ENCODE peak calls at places on chromosomes 2 and 18, in four cellular contexts. F, H, V and Y are unnamed samples.
A peak's percentile ranks its signal among the peaks of the same experiment; 100 is the strongest.

GRCh38 chr2:177243476-177243875 is 21.1 kb downstream of the NFE2L2 start:
- DNase-seq in F (no peak), H (no peak), V (no peak), Y (no peak)

GRCh38 chr18:22171839-22172582 is 2.6 kb downstream of the GATA6 start:
- DNase-seq in F (no peak), H (no peak), V (peak; percentile 16), Y (no peak)

GRCh38 chr2:32697156-32697555 is 69.3 kb downstream of the TTC27 start:
- DNase-seq in F (no peak), H (no peak), V (no peak), Y (no peak)

GRCh38 chr2:106095478-106096392 is 98.4 kb downstream of the UXS1 start:
- DNase-seq in F (no peak), H (no peak), V (no peak), Y (no peak)

GRCh38 chr18:60870261-60870966 is 462.8 kb upstream of the CDH20 start:
- DNase-seq in F (no peak), H (no peak), V (no peak), Y (no peak)

GRCh38 chr18:68915066-68915465 is 117.2 kb downstream of the CCDC102B start:
- DNase-seq in F (no peak), H (no peak), V (no peak), Y (no peak)

GRCh38 chr2:23449413-23449812 is 64.4 kb downstream of the KLHL29 start:
- DNase-seq in F (no peak), H (no peak), V (no peak), Y (no peak)

GRCh38 chr2:220893411-220893810 is 678.7 kb downstream of the EPHA4 start:
- DNase-seq in F (no peak), H (no peak), V (no peak), Y (peak; percentile 11)

GRCh38 chr2:152577611-152578010 is 139.7 kb downstream of the PRPF40A start:
- DNase-seq in F (no peak), H (no peak), V (no peak), Y (no peak)

GRCh38 chr2:69683170-69683971 is 39.8 kb upstream of the AAK1 start:
- DNase-seq in F (peak; percentile 38), H (peak; percentile 38), V (no peak), Y (no peak)

GRCh38 chr2:37851428-37851827 is 73.7 kb upstream of the RMDN2 start:
- DNase-seq in F (no peak), H (no peak), V (no peak), Y (no peak)

GRCh38 chr2:178962152-178962551 is 87.8 kb downstream of the CCDC141 start:
- DNase-seq in F (no peak), H (no peak), V (no peak), Y (no peak)

GRCh38 chr2:26681656-26682055 is 10.9 kb upstream of the KCNK3 start:
- DNase-seq in F (no peak), H (no peak), V (no peak), Y (no peak)

GRCh38 chr18:58144671-58145285 is 100.8 kb downstream of the NEDD4L start:
- DNase-seq in F (no peak), H (no peak), V (no peak), Y (no peak)

GRCh38 chr2:178767099-178768060 is 39.8 kb downstream of the TTN start:
- DNase-seq in F (no peak), H (no peak), V (no peak), Y (no peak)

GRCh38 chr2:102301867-102302362 is 9.4 kb upstream of the IL1RL1 start:
- DNase-seq in F (peak; percentile 23), H (no peak), V (peak; percentile 47), Y (peak; percentile 22)

GRCh38 chr2:3246406-3246805 is 131.2 kb downstream of the EIPR1 start:
- DNase-seq in F (no peak), H (no peak), V (no peak), Y (no peak)

GRCh38 chr2:240524963-240525718 is 32.6 kb downstream of the ANKMY1 start:
- DNase-seq in F (no peak), H (no peak), V (no peak), Y (no peak)

GRCh38 chr18:5600376-5601071 is 56.7 kb upstream of the EPB41L3 start:
- DNase-seq in F (no peak), H (peak; percentile 16), V (no peak), Y (peak; percentile 8)

GRCh38 chr2:101616411-101616810 is 81.1 kb upstream of the MAP4K4 start:
- DNase-seq in F (no peak), H (no peak), V (no peak), Y (no peak)

GRCh38 chr2:62479917-62480316 is 26.1 kb downstream of the TMEM17 start:
- DNase-seq in F (no peak), H (no peak), V (no peak), Y (no peak)

GRCh38 chr2:133422946-133423345 is 145.3 kb downstream of the NCKAP5 start:
- DNase-seq in F (no peak), H (no peak), V (no peak), Y (no peak)

GRCh38 chr18:48539406-48540328 is 836 bp downstream of the CTIF start:
- DNase-seq in F (peak; percentile 18), H (no peak), V (peak; percentile 53), Y (peak; percentile 17)

GRCh38 chr2:40371525-40372277 is 80.2 kb downstream of the SLC8A1 start:
- DNase-seq in F (no peak), H (no peak), V (peak; percentile 18), Y (peak; percentile 42)

GRCh38 chr2:219731173-219731572 is 103.7 kb downstream of the SLC4A3 start:
- DNase-seq in F (no peak), H (peak; percentile 24), V (no peak), Y (no peak)

GRCh38 chr2:240254337-240255164 is 114.1 kb upstream of the OTOS start:
- DNase-seq in F (no peak), H (no peak), V (no peak), Y (no peak)

GRCh38 chr2:134365356-134365755 is 111.5 kb downstream of the MGAT5 start:
- DNase-seq in F (peak; percentile 35), H (no peak), V (peak; percentile 24), Y (peak; percentile 15)

GRCh38 chr2:180359522-180360282 is 352.6 kb upstream of the CWC22 start:
- DNase-seq in F (no peak), H (no peak), V (no peak), Y (peak; percentile 12)

GRCh38 chr2:203900298-203900697 is 32.7 kb downstream of the CTLA4 start:
- DNase-seq in F (no peak), H (no peak), V (no peak), Y (no peak)

GRCh38 chr2:238913931-238914647 is 66.2 kb downstream of the TWIST2 start:
- DNase-seq in F (no peak), H (no peak), V (no peak), Y (no peak)

DNA sequence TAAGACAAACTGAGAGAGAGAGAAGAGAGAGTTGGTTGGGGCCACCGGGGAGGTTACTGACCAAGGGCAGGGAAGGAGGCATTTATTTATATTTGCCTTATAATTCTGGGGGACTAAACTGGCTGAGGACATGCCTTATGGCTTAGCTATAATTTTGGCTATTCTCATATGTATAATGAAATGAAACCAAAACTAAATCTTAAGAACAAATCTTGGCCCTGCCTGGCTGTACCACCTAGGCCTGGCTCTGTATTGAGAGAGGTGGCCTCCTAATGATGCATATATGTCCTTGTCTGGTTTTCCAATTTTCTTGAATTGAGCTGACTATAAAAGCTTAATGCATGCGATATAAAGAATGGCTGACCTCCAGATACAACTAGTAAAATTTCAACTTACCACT is 3.5 kb upstream of the PPP1CB start:
- DNase-seq in F (no peak), H (no peak), V (no peak), Y (no peak)
- TF ChIP-seq ELF4 in F (no peak), H (no peak), V (no peak), Y (no peak)

GRCh38 chr2:48415765-48416515 is 114.0 kb upstream of the STON1 start:
- DNase-seq in F (no peak), H (peak; percentile 88), V (no peak), Y (no peak)
- TF ChIP-seq ELF4 in F (no peak), H (peak; percentile 34), V (no peak), Y (no peak)

GRCh38 chr2:44550571-44550970 is 188.8 kb downstream of the CAMKMT start:
- DNase-seq in F (no peak), H (no peak), V (no peak), Y (no peak)
- TF ChIP-seq ELF4 in F (no peak), H (no peak), V (no peak), Y (no peak)

GRCh38 chr2:64846175-64846574 is 143.0 kb upstream of the SLC1A4 start:
- DNase-seq in F (no peak), H (no peak), V (no peak), Y (no peak)
- TF ChIP-seq ELF4 in F (no peak), H (no peak), V (no peak), Y (no peak)

DNA sequence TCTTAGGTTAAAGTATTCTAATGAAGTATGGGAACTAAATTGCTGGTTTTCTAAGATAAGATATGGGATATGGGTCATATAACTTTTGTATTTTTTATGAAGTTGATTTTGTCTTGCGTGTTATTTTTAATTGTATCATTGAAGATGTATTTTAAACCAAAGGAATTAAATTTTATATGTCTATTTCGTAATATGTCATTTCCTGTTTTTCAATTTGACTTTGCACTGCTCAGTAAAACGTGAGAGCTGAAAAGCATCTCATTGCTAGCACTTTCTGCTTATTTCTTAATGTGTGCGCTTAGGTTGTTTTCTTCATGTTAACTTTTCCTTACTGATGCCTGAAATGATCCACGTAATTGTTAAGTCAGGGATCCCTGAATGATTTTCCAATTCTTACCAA is 41.3 kb upstream of the KLF11 start:
- DNase-seq in F (no peak), H (no peak), V (no peak), Y (no peak)
- TF ChIP-seq ELF4 in F (no peak), H (no peak), V (no peak), Y (no peak)

GRCh38 chr2:36587091-36587490 is 10.9 kb downstream of the FEZ2 start:
- DNase-seq in F (no peak), H (no peak), V (no peak), Y (no peak)
- TF ChIP-seq ELF4 in F (no peak), H (no peak), V (no peak), Y (no peak)

GRCh38 chr2:74982581-74982980 is 24.1 kb downstream of the POLE4 start:
- DNase-seq in F (no peak), H (peak; percentile 24), V (no peak), Y (no peak)
- TF ChIP-seq ELF4 in F (no peak), H (no peak), V (no peak), Y (no peak)

GRCh38 chr2:111156529-111156928 is 35.8 kb downstream of the BCL2L11 start:
- DNase-seq in F (no peak), H (no peak), V (no peak), Y (no peak)
- TF ChIP-seq ELF4 in F (no peak), H (no peak), V (no peak), Y (no peak)

DNA sequence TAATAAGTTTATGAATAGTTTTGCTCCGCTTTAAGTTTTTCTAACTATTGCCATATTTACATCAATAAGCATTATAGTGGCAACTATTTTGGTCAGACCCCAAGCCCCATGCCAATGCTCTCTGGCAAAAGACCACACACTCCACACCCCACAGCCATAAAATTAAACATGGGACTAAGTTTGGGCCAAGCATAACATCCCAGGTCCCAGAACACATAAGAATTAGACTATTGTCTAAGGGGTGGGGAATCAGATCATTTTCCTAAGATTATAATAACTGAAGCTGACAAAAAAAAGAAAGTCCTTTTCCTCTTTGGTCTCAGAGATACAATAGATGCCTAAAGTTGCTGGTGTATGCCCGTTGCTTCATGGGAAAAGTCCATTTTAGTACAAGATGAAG is 46.3 kb downstream of the EXOC6B start:
- DNase-seq in F (no peak), H (no peak), V (no peak), Y (no peak)
- TF ChIP-seq ELF4 in F (no peak), H (no peak), V (no peak), Y (no peak)